ENCODE peak calls at places on chromosomes 6 and 20, in seven cellular contexts. One of them, this sample, is unnamed.

GRCh38 chr20:64203037-64203777 is 39.0 kb downstream of the MYT1 start:
- DNase-seq in neuronal stem cell: peak; percentile 30
- DNase-seq in GM23248: peak; percentile 32
- DNase-seq in fibroblast of lung: no peak
- DNase-seq in IMR-90: no peak
- DNase-seq in MM.1S: no peak
- DNase-seq in H1: no peak
- DNase-seq in this sample: no peak

GRCh38 chr6:43923376-43924221 is 153.6 kb downstream of the VEGFA start:
- DNase-seq in H1: no peak
- DNase-seq in fibroblast of lung: peak; percentile 77
- DNase-seq in neuronal stem cell: no peak
- DNase-seq in IMR-90: peak; percentile 56
- DNase-seq in MM.1S: no peak
- DNase-seq in GM23248: peak; percentile 89
- DNase-seq in this sample: peak; percentile 73

GRCh38 chr20:58546756-58547526 is 31.7 kb upstream of the APCDD1L start:
- DNase-seq in H1: peak; percentile 34
- DNase-seq in MM.1S: no peak
- DNase-seq in neuronal stem cell: no peak
- DNase-seq in IMR-90: no peak
- DNase-seq in fibroblast of lung: peak; percentile 43
- DNase-seq in GM23248: no peak
- DNase-seq in this sample: no peak

GRCh38 chr6:139676718-139677117 is 302.3 kb upstream of the CITED2 start:
- DNase-seq in GM23248: no peak
- DNase-seq in MM.1S: no peak
- DNase-seq in neuronal stem cell: no peak
- DNase-seq in IMR-90: no peak
- DNase-seq in fibroblast of lung: no peak
- DNase-seq in H1: no peak
- DNase-seq in this sample: no peak

GRCh38 chr6:83417880-83418663 is 12.8 kb downstream of the ME1 start:
- DNase-seq in GM23248: peak; percentile 67
- DNase-seq in H1: no peak
- DNase-seq in MM.1S: peak; percentile 59
- DNase-seq in IMR-90: peak; percentile 79
- DNase-seq in fibroblast of lung: peak; percentile 59
- DNase-seq in neuronal stem cell: peak; percentile 9
- DNase-seq in this sample: peak; percentile 67

GRCh38 chr6:84411060-84411629 is 183.7 kb upstream of the CEP162 start:
- DNase-seq in IMR-90: peak; percentile 29
- DNase-seq in GM23248: peak; percentile 94
- DNase-seq in MM.1S: no peak
- DNase-seq in H1: no peak
- DNase-seq in fibroblast of lung: peak; percentile 76
- DNase-seq in neuronal stem cell: no peak
- DNase-seq in this sample: peak; percentile 66

GRCh38 chr6:36944650-36945049 is 9.9 kb upstream of the PI16 start:
- DNase-seq in neuronal stem cell: no peak
- DNase-seq in fibroblast of lung: peak; percentile 41
- DNase-seq in IMR-90: peak; percentile 23
- DNase-seq in GM23248: no peak
- DNase-seq in MM.1S: no peak
- DNase-seq in H1: no peak
- DNase-seq in this sample: no peak

GRCh38 chr6:112571486-112571885 is 224.4 kb downstream of the RFPL4B start:
- DNase-seq in fibroblast of lung: peak; percentile 86
- DNase-seq in neuronal stem cell: no peak
- DNase-seq in MM.1S: no peak
- DNase-seq in H1: no peak
- DNase-seq in GM23248: peak; percentile 72
- DNase-seq in IMR-90: peak; percentile 72
- DNase-seq in this sample: peak; percentile 13

GRCh38 chr6:89716532-89716931 is 78.0 kb upstream of the LYRM2 start:
- DNase-seq in fibroblast of lung: no peak
- DNase-seq in MM.1S: no peak
- DNase-seq in neuronal stem cell: no peak
- DNase-seq in H1: no peak
- DNase-seq in IMR-90: no peak
- DNase-seq in GM23248: no peak
- DNase-seq in this sample: no peak

GRCh38 chr6:106300944-106301343 is 24.6 kb downstream of the ATG5 start:
- DNase-seq in GM23248: peak; percentile 75
- DNase-seq in neuronal stem cell: no peak
- DNase-seq in IMR-90: peak; percentile 65
- DNase-seq in MM.1S: peak; percentile 39
- DNase-seq in fibroblast of lung: peak; percentile 37
- DNase-seq in H1: no peak
- DNase-seq in this sample: peak; percentile 59

GRCh38 chr20:63703471-63703975 is 4.3 kb downstream of the ARFRP1 start:
- DNase-seq in H1: no peak
- DNase-seq in MM.1S: no peak
- DNase-seq in GM23248: no peak
- DNase-seq in neuronal stem cell: no peak
- DNase-seq in IMR-90: no peak
- DNase-seq in fibroblast of lung: no peak
- DNase-seq in this sample: no peak

GRCh38 chr6:75493400-75494064 is at the start of gene FILIP1:
- DNase-seq in H1: no peak
- DNase-seq in MM.1S: no peak
- DNase-seq in fibroblast of lung: no peak
- DNase-seq in neuronal stem cell: no peak
- DNase-seq in GM23248: peak; percentile 28
- DNase-seq in IMR-90: peak; percentile 56
- DNase-seq in this sample: no peak
- H3K9ac ChIP-seq in H1: no peak within 1 kb of the TSS
- H3K9ac ChIP-seq in MM.1S: no peak within 1 kb of the TSS
- H3K9ac ChIP-seq in fibroblast of lung: peak within 1 kb of the TSS; percentile 35
- H3K9ac ChIP-seq in neuronal stem cell: no peak within 1 kb of the TSS
- H3K9ac ChIP-seq in GM23248: no peak within 1 kb of the TSS
- H3K9ac ChIP-seq in IMR-90: peak within 1 kb of the TSS; percentile 24
- H3K9ac ChIP-seq in this sample: no peak within 1 kb of the TSS

GRCh38 chr6:18024876-18025275 is 37.4 kb upstream of the KIF13A start:
- DNase-seq in neuronal stem cell: no peak
- DNase-seq in MM.1S: no peak
- DNase-seq in fibroblast of lung: no peak
- DNase-seq in IMR-90: no peak
- DNase-seq in H1: no peak
- DNase-seq in GM23248: no peak
- DNase-seq in this sample: no peak
- H3K4me3 ChIP-seq in neuronal stem cell: no peak overlapping the region
- H3K4me3 ChIP-seq in MM.1S: no peak overlapping the region
- H3K4me3 ChIP-seq in fibroblast of lung: no peak overlapping the region
- H3K4me3 ChIP-seq in IMR-90: no peak overlapping the region
- H3K4me3 ChIP-seq in H1: no peak overlapping the region
- H3K4me3 ChIP-seq in GM23248: no peak overlapping the region
- H3K4me3 ChIP-seq in this sample: no peak overlapping the region

DNA sequence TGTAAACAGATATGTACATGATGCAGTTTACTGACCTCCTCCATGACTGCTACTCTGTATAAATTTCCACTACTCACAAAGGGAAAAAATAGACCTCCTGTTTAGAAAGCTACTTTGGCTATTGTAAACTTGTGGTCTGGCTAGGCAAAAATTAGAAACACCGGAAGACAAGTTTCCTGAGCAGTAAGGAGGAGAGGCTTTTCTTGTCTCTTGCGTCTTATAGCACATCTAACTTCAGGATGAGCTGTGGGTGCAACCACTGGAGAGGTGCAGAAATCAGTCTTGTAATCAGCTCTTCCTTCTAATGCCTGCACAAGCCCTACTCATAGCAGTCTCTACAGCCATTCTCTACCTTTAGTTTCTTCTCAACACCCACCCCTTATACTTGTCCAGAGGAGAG is 296.5 kb upstream of the SLC35B3 start:
- DNase-seq in IMR-90: no peak
- DNase-seq in GM23248: no peak
- DNase-seq in MM.1S: peak; percentile 55
- DNase-seq in H1: no peak
- DNase-seq in fibroblast of lung: no peak
- DNase-seq in neuronal stem cell: no peak
- DNase-seq in this sample: no peak
- H3K9ac ChIP-seq in IMR-90: no peak overlapping the region
- H3K9ac ChIP-seq in GM23248: no peak overlapping the region
- H3K9ac ChIP-seq in MM.1S: peak overlapping the region; percentile 37
- H3K9ac ChIP-seq in H1: no peak overlapping the region
- H3K9ac ChIP-seq in fibroblast of lung: no peak overlapping the region
- H3K9ac ChIP-seq in neuronal stem cell: no peak overlapping the region
- H3K9ac ChIP-seq in this sample: no peak overlapping the region

GRCh38 chr6:150038202-150038830 is 13.0 kb upstream of the RAET1L start:
- DNase-seq in MM.1S: no peak
- DNase-seq in H1: peak; percentile 56
- DNase-seq in GM23248: peak; percentile 24
- DNase-seq in IMR-90: no peak
- DNase-seq in neuronal stem cell: no peak
- DNase-seq in fibroblast of lung: no peak
- DNase-seq in this sample: no peak

GRCh38 chr6:150032598-150032997 is 7.3 kb upstream of the RAET1L start:
- DNase-seq in IMR-90: no peak
- DNase-seq in neuronal stem cell: no peak
- DNase-seq in H1: no peak
- DNase-seq in fibroblast of lung: no peak
- DNase-seq in GM23248: no peak
- DNase-seq in MM.1S: no peak
- DNase-seq in this sample: no peak

GRCh38 chr6:150033197-150033771 is 8.0 kb upstream of the RAET1L start:
- DNase-seq in H1: no peak
- DNase-seq in MM.1S: no peak
- DNase-seq in fibroblast of lung: no peak
- DNase-seq in IMR-90: no peak
- DNase-seq in GM23248: peak; percentile 19
- DNase-seq in neuronal stem cell: no peak
- DNase-seq in this sample: no peak

GRCh38 chr6:150036081-150036480 is 10.7 kb upstream of the RAET1L start:
- DNase-seq in fibroblast of lung: no peak
- DNase-seq in IMR-90: no peak
- DNase-seq in neuronal stem cell: no peak
- DNase-seq in H1: no peak
- DNase-seq in MM.1S: no peak
- DNase-seq in GM23248: no peak
- DNase-seq in this sample: no peak

DNA sequence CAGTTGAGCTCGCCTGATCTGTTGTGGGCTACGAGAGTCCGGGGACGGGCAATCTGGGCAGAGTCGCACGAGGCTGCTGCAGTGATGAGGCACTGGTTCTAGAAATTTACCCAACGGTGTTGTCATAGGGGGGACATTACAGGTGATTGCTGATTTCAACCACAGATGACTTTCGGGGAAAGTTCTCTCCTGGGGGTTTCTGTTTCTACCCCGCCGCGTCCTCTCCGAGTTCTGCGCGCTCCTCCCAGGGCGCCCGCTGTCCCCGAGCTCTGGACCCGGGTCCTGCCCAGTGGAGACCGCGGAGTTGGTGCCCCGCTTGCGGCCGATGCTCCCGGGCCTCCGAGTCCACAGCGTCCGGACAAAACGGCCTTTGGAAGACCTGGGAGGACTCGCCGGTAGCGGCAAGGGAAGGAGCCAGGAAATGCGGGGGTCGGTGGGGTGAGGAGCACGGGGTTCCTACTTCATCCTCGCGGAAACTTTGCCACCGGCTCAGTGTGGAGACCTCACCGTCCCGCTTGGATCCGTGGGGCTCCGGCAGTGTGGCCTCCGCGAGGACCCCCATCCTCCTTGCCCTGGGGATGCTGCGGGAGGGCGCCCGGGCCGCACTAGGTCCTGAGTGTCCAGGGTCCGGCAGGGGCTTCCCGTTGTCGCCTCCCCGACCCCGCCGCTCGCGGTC is 12.3 kb upstream of the RAET1L start:
- DNase-seq in H1: peak; percentile 65
- DNase-seq in GM23248: peak; percentile 19
- DNase-seq in IMR-90: no peak
- DNase-seq in fibroblast of lung: no peak
- DNase-seq in MM.1S: no peak
- DNase-seq in neuronal stem cell: no peak
- DNase-seq in this sample: no peak
- H3K4me3 ChIP-seq in H1: peak overlapping the region; percentile 49
- H3K4me3 ChIP-seq in GM23248: peak overlapping the region; percentile 37
- H3K4me3 ChIP-seq in IMR-90: no peak overlapping the region
- H3K4me3 ChIP-seq in fibroblast of lung: no peak overlapping the region
- H3K4me3 ChIP-seq in MM.1S: no peak overlapping the region
- H3K4me3 ChIP-seq in neuronal stem cell: peak overlapping the region; percentile 55
- H3K4me3 ChIP-seq in this sample: no peak overlapping the region

GRCh38 chr6:166365221-166365620 is 17.5 kb downstream of the MPC1 start:
- DNase-seq in H1: no peak
- DNase-seq in MM.1S: peak; percentile 6
- DNase-seq in neuronal stem cell: no peak
- DNase-seq in fibroblast of lung: peak; percentile 81
- DNase-seq in IMR-90: peak; percentile 74
- DNase-seq in GM23248: peak; percentile 81
- DNase-seq in this sample: no peak
- H3K9ac ChIP-seq in H1: no peak overlapping the region
- H3K9ac ChIP-seq in MM.1S: no peak overlapping the region
- H3K9ac ChIP-seq in neuronal stem cell: no peak overlapping the region
- H3K9ac ChIP-seq in fibroblast of lung: no peak overlapping the region
- H3K9ac ChIP-seq in IMR-90: no peak overlapping the region
- H3K9ac ChIP-seq in GM23248: no peak overlapping the region
- H3K9ac ChIP-seq in this sample: no peak overlapping the region

GRCh38 chr6:101490857-101491256 is 97.3 kb downstream of the GRIK2 start:
- DNase-seq in neuronal stem cell: no peak
- DNase-seq in MM.1S: no peak
- DNase-seq in H1: no peak
- DNase-seq in fibroblast of lung: peak; percentile 0
- DNase-seq in IMR-90: peak; percentile 9
- DNase-seq in GM23248: no peak
- DNase-seq in this sample: peak; percentile 23
- H3K4me3 ChIP-seq in neuronal stem cell: no peak overlapping the region
- H3K4me3 ChIP-seq in MM.1S: no peak overlapping the region
- H3K4me3 ChIP-seq in H1: no peak overlapping the region
- H3K4me3 ChIP-seq in fibroblast of lung: no peak overlapping the region
- H3K4me3 ChIP-seq in IMR-90: no peak overlapping the region
- H3K4me3 ChIP-seq in GM23248: no peak overlapping the region
- H3K4me3 ChIP-seq in this sample: no peak overlapping the region

GRCh38 chr6:4972438-4972837 is 31.4 kb downstream of the RPP40 start:
- DNase-seq in MM.1S: no peak
- DNase-seq in IMR-90: no peak
- DNase-seq in fibroblast of lung: no peak
- DNase-seq in GM23248: no peak
- DNase-seq in H1: no peak
- DNase-seq in neuronal stem cell: no peak
- DNase-seq in this sample: no peak

GRCh38 chr6:4974962-4975361 is 28.9 kb downstream of the RPP40 start:
- DNase-seq in neuronal stem cell: no peak
- DNase-seq in MM.1S: no peak
- DNase-seq in H1: no peak
- DNase-seq in IMR-90: no peak
- DNase-seq in GM23248: no peak
- DNase-seq in fibroblast of lung: no peak
- DNase-seq in this sample: no peak

GRCh38 chr6:4971851-4972250 is 32.0 kb downstream of the RPP40 start:
- DNase-seq in fibroblast of lung: no peak
- DNase-seq in H1: no peak
- DNase-seq in neuronal stem cell: no peak
- DNase-seq in GM23248: no peak
- DNase-seq in IMR-90: no peak
- DNase-seq in MM.1S: no peak
- DNase-seq in this sample: no peak

GRCh38 chr6:4973415-4973814 is 30.4 kb downstream of the RPP40 start:
- DNase-seq in MM.1S: no peak
- DNase-seq in fibroblast of lung: no peak
- DNase-seq in neuronal stem cell: no peak
- DNase-seq in H1: no peak
- DNase-seq in IMR-90: no peak
- DNase-seq in GM23248: no peak
- DNase-seq in this sample: no peak

GRCh38 chr6:4973972-4974885 is 29.6 kb downstream of the RPP40 start:
- DNase-seq in fibroblast of lung: peak; percentile 62
- DNase-seq in GM23248: peak; percentile 72
- DNase-seq in IMR-90: peak; percentile 72
- DNase-seq in H1: peak; percentile 66
- DNase-seq in MM.1S: no peak
- DNase-seq in neuronal stem cell: peak; percentile 24
- DNase-seq in this sample: peak; percentile 34
- H3K9ac ChIP-seq in fibroblast of lung: no peak overlapping the region
- H3K9ac ChIP-seq in GM23248: peak overlapping the region; percentile 25
- H3K9ac ChIP-seq in IMR-90: no peak overlapping the region
- H3K9ac ChIP-seq in H1: no peak overlapping the region
- H3K9ac ChIP-seq in MM.1S: no peak overlapping the region
- H3K9ac ChIP-seq in neuronal stem cell: no peak overlapping the region
- H3K9ac ChIP-seq in this sample: no peak overlapping the region